ENCODE peak calls at places on chromosomes 3 and 15, in four cellular contexts. W is GM04503, N is mesendoderm, V is heart right ventricle. Q is an unnamed sample.
A peak's percentile ranks its signal among the peaks of the same experiment; 100 is the strongest.

GRCh38 chr3:49903451-49904424 is at the start of gene MST1R:
- DNase-seq in N (peak; percentile 96), W (no peak), V (peak; percentile 66), Q (no peak)

GRCh38 chr3:127015282-127016042 is 32.5 kb downstream of the PLXNA1 start:
- DNase-seq in W (no peak), V (no peak), N (peak; percentile 75), Q (peak; percentile 37)

GRCh38 chr3:195076981-195077610 is 193.9 kb downstream of the XXYLT1 start:
- DNase-seq in V (no peak), W (no peak), N (no peak), Q (no peak)

GRCh38 chr3:17181413-17181907 is 296.7 kb downstream of the PLCL2 start:
- DNase-seq in N (no peak), V (no peak), W (no peak), Q (no peak)

GRCh38 chr3:60366491-60366890 is 884.8 kb downstream of the FHIT start:
- DNase-seq in V (no peak), W (no peak), N (no peak), Q (no peak)

GRCh38 chr3:194098036-194098871 is 37.7 kb upstream of the HES1 start:
- DNase-seq in W (no peak), N (no peak), V (peak; percentile 20), Q (no peak)

GRCh38 chr3:151283907-151284461 is 5.6 kb upstream of the P2RY14 start:
- DNase-seq in W (no peak), V (peak; percentile 50), N (no peak), Q (no peak)

GRCh38 chr3:30368978-30369377 is 237.4 kb upstream of the TGFBR2 start:
- DNase-seq in W (peak; percentile 50), V (no peak), N (no peak), Q (no peak)

GRCh38 chr3:150220041-150220440 is 188.1 kb upstream of the TSC22D2 start:
- DNase-seq in N (no peak), V (no peak), W (no peak), Q (no peak)

GRCh38 chr3:43212914-43213611 is 73.3 kb upstream of the SNRK start:
- DNase-seq in V (no peak), W (no peak), N (no peak), Q (no peak)

GRCh38 chr15:65939901-65940617 is 70.8 kb downstream of the RAB11A start:
- DNase-seq in N (no peak), W (peak; percentile 87), V (peak; percentile 41), Q (no peak)

GRCh38 chr3:190519886-190520285 is 6.0 kb downstream of the IL1RAP start:
- DNase-seq in N (no peak), V (no peak), W (no peak), Q (no peak)

GRCh38 chr3:62193586-62194345 is 179.6 kb downstream of the FEZF2 start:
- DNase-seq in W (no peak), N (no peak), V (no peak), Q (no peak)

GRCh38 chr3:159830523-159831151 is 158.0 kb upstream of the IL12A start:
- DNase-seq in W (no peak), N (no peak), V (no peak), Q (no peak)

GRCh38 chr3:117117188-117117936 is 407.8 kb downstream of the TUSC7 start:
- DNase-seq in N (peak; percentile 3), W (no peak), V (no peak), Q (no peak)

GRCh38 chr3:29440321-29441019 is 159.6 kb downstream of the RBMS3 start:
- DNase-seq in W (no peak), N (peak; percentile 33), V (no peak), Q (no peak)

Q was measured in putamen.